ENCODE peak calls at places on chromosomes 1 and 21, in four cellular contexts. M, E, D and X are unnamed samples.

GRCh38 chr1:219505886-219506285 is 107.0 kb downstream of the ZC3H11B start:
- DNase-seq in M (no peak), E (no peak), D (no peak), X (no peak)

GRCh38 chr1:114505148-114505561 is 5.8 kb downstream of the TRIM33 start:
- DNase-seq in M (no peak), E (no peak), D (no peak), X (no peak)

GRCh38 chr1:167661527-167662436 is 31.8 kb downstream of the RCSD1 start:
- DNase-seq in M (no peak), E (no peak), D (no peak), X (no peak)

GRCh38 chr1:211549092-211549749 is 29.7 kb downstream of the SLC30A1 start:
- DNase-seq in M (no peak), E (no peak), D (no peak), X (no peak)

GRCh38 chr1:40692429-40692905 is 963 bp downstream of the NFYC start:
- DNase-seq in M (no peak), E (no peak), D (no peak), X (no peak)

GRCh38 chr1:62144238-62144831 is 50.3 kb upstream of the L1TD1 start:
- DNase-seq in M (peak), E (peak), D (no peak), X (peak)

GRCh38 chr1:110686188-110686587 is 11.4 kb upstream of the KCNA3 start:
- DNase-seq in M (no peak), E (no peak), D (no peak), X (no peak)

GRCh38 chr1:227749916-227750710 is 14.9 kb downstream of the SNAP47 start:
- DNase-seq in M (no peak), E (no peak), D (no peak), X (no peak)

GRCh38 chr1:200211157-200211556 is 183.6 kb downstream of the NR5A2 start:
- DNase-seq in M (no peak), E (no peak), D (no peak), X (no peak)

GRCh38 chr1:181490740-181491712 is 7.7 kb downstream of the CACNA1E start:
- DNase-seq in M (no peak), E (no peak), D (no peak), X (no peak)

GRCh38 chr1:90879281-90879680 is 142.6 kb downstream of the ZNF644 start:
- DNase-seq in M (no peak), E (no peak), D (no peak), X (no peak)

GRCh38 chr1:36118805-36119204 is 6.2 kb downstream of the COL8A2 start:
- DNase-seq in M (no peak), E (no peak), D (no peak), X (no peak)

GRCh38 chr21:15638856-15639549 is 90.8 kb upstream of the USP25 start:
- DNase-seq in M (no peak), E (no peak), D (no peak), X (no peak)

GRCh38 chr21:43290529-43291346 is 121.9 kb downstream of the CRYAA start:
- DNase-seq in M (no peak), E (no peak), D (no peak), X (peak)

GRCh38 chr1:35935989-35936388 is 5.1 kb downstream of the AGO3 start:
- DNase-seq in M (no peak), E (no peak), D (peak), X (no peak)

GRCh38 chr1:56798053-56798471 is 21.1 kb downstream of the FYB2 start:
- DNase-seq in M (no peak), E (no peak), D (no peak), X (no peak)

GRCh38 chr21:45403825-45404725 is 890 bp upstream of the COL18A1 start:
- DNase-seq in M (no peak), E (no peak), D (no peak), X (no peak)

GRCh38 chr1:78651247-78651646 is 1.6 kb downstream of the IFI44 start:
- DNase-seq in M (no peak), E (no peak), D (no peak), X (no peak)

GRCh38 chr1:36125129-36125991 is at the start of gene COL8A2:
- DNase-seq in M (peak), E (no peak), D (no peak), X (no peak)

GRCh38 chr1:7320661-7321060 is 450.4 kb upstream of the VAMP3 start:
- DNase-seq in M (no peak), E (no peak), D (no peak), X (no peak)

GRCh38 chr21:45405819-45406762 is 1.1 kb downstream of the COL18A1 start:
- DNase-seq in M (no peak), E (no peak), D (no peak), X (no peak)

GRCh38 chr1:84750110-84750509 is 59.8 kb upstream of the SSX2IP start:
- DNase-seq in M (no peak), E (no peak), D (no peak), X (no peak)

GRCh38 chr1:225329041-225329440 is 98.8 kb downstream of the LBR start:
- DNase-seq in M (no peak), E (no peak), D (no peak), X (no peak)

GRCh38 chr1:162003825-162004205 is 19.9 kb downstream of the OLFML2B start:
- DNase-seq in M (no peak), E (no peak), D (no peak), X (no peak)

GRCh38 chr1:168243636-168244212 is 17.9 kb downstream of the SFT2D2 start:
- DNase-seq in M (no peak), E (no peak), D (no peak), X (no peak)

GRCh38 chr1:51491166-51491981 is 27.7 kb downstream of the EPS15 start:
- DNase-seq in M (no peak), E (no peak), D (no peak), X (no peak)

GRCh38 chr1:48776400-48777218 is at the start of gene BEND5:
- DNase-seq in M (no peak), E (no peak), D (no peak), X (peak)

GRCh38 chr1:72462506-72462905 is 180.2 kb upstream of the NEGR1 start:
- DNase-seq in M (no peak), E (no peak), D (no peak), X (no peak)

GRCh38 chr1:33612877-33613487 is 140.5 kb downstream of the ZSCAN20 start:
- DNase-seq in M (peak), E (peak), D (no peak), X (peak)

GRCh38 chr1:205748398-205749093 is 1.4 kb downstream of the NUCKS1 start:
- DNase-seq in M (peak), E (no peak), D (no peak), X (no peak)

GRCh38 chr1:202806845-202807366 is 1.3 kb downstream of the KDM5B start:
- DNase-seq in M (no peak), E (no peak), D (no peak), X (no peak)

GRCh38 chr1:1167416-1168155 is 6.1 kb upstream of the TTLL10 start:
- DNase-seq in M (no peak), E (no peak), D (no peak), X (no peak)
- TF ChIP-seq POLR2AphosphoS5 in M (no peak), E (no peak), D (no peak), X (no peak)

DNA sequence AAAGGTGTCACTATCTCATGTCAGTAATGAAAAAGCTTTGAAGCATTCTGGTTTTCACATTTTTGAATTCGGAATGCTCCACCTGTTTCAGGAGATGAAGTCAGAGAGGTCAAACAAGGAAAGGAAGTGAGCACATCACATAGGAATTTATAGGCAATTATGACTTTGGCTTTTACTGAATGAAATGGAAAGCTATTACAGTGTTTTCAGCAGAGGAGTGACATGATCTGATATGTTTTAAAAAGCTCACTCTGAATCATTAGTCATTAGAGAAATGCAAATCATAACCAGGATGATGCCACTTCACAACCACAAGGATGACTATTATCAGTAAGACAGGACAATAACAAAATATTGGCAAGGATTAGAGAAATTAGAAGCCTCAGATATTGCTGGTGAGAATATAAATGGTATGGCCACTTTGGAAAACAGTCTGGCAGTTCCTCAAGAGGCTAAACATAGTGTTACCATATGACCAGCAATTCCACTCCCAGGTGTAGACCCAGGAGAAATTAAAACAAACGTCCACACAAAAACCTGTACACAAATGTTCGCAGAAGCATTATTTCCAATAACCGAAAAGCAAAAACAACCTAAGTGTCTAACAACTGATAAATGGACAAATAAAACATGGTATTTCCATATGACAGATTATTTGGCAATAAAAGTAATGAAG is 7.5 kb downstream of the TAF1A start:
- DNase-seq in M (no peak), E (no peak), D (peak), X (no peak)
- TF ChIP-seq SPI1 in M (no peak), E (no peak), D (no peak), X (peak)

GRCh38 chr1:17070163-17070525 is 16.3 kb upstream of the SDHB start:
- DNase-seq in M (no peak), E (no peak), D (no peak), X (no peak)
- TF ChIP-seq POLR2AphosphoS5 in M (no peak), E (no peak), D (no peak), X (no peak)

DNA sequence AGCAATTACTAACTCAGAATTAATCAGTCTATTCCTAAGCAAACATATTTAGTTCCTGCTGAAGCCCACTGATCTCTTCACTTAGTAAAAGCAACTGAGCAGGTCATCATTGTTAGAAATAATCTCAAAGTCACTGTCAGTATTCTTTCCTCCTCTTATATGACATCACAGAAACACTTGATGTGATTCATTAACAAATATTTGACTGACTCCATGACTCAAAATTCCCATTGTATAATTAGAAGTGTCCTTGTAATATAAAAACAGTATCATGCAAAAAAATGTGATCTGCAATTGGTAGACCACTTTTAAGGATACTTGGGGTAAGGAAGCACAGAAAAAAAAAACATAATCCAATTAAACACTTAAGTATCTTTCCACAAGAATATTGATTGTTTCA is 194.4 kb downstream of the DPYD start:
- DNase-seq in M (no peak), E (no peak), D (no peak), X (no peak)
- TF ChIP-seq SPI1 in M (no peak), E (no peak), D (no peak), X (no peak)

DNA sequence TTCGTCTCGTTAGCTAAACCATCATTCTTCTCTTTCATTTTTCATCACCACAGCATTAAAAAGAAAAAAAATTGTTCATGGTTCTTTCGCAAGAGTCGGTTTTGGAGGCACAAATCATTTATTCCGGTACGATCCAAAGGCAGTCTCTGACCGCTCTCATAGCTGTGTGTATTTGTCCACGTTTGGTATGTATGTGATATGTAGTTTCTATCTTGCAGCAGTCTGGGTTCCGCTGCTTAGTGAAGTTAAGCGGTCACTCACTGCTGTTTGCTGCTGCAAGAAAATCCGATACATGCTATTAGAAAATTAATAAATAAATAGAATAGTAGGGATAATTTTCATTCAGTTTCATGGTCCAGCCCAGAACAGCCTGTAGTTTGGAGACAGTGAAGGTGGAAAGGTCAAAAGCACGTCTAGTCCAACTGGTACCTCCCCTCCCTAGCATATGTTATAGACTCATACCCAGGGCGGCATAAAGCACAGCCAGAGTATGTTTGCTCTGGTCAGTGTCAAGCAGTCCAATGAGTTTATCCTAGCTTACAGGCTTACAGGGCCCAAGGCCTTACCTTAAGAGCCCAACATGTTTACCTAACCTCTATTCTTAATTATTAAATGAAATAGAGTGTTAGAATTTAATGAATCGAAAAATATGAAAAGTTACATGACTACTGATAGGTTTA is 2.5 kb downstream of the FMN2 start:
- DNase-seq in M (no peak), E (no peak), D (no peak), X (no peak)
- TF ChIP-seq POLR2AphosphoS5 in M (no peak), E (no peak), D (no peak), X (no peak)